ENCODE peak calls at places on chromosomes 2 and 18, in six cellular contexts. D, A, T, B, P and R are unnamed samples.

GRCh38 chr2:28601612-28602011 is 105.8 kb downstream of the PLB1 start:
- DNase-seq in D (no peak), A (no peak), T (no peak), B (no peak), P (no peak), R (peak)

GRCh38 chr2:241908686-241909420 is 39.3 kb downstream of the RTP5 start:
- DNase-seq in D (no peak), A (no peak), T (no peak), B (no peak), P (no peak), R (no peak)

GRCh38 chr2:191506515-191506914 is 171.4 kb upstream of the NABP1 start:
- DNase-seq in D (no peak), A (no peak), T (peak), B (no peak), P (no peak), R (no peak)

GRCh38 chr2:60882971-60883753 is 1.8 kb downstream of the REL start:
- DNase-seq in D (no peak), A (peak), T (no peak), B (peak), P (no peak), R (peak)

GRCh38 chr2:25279091-25279651 is 62.6 kb downstream of the DNMT3A start:
- DNase-seq in D (no peak), A (peak), T (no peak), B (peak), P (no peak), R (peak)

GRCh38 chr2:131031875-131032274 is 61.4 kb downstream of the FAM168B start:
- DNase-seq in D (no peak), A (no peak), T (no peak), B (no peak), P (no peak), R (no peak)

GRCh38 chr2:241373449-241373848 is 17.4 kb downstream of the FARP2 start:
- DNase-seq in D (no peak), A (no peak), T (no peak), B (no peak), P (no peak), R (no peak)

GRCh38 chr2:122233372-122233771 is 477.9 kb downstream of the TSN start:
- DNase-seq in D (no peak), A (no peak), T (no peak), B (no peak), P (no peak), R (no peak)

GRCh38 chr2:171880774-171881173 is 13.3 kb downstream of the SLC25A12 start:
- DNase-seq in D (no peak), A (no peak), T (no peak), B (no peak), P (no peak), R (no peak)

GRCh38 chr2:145012806-145013205 is 492.9 kb upstream of the ZEB2 start:
- DNase-seq in D (no peak), A (no peak), T (no peak), B (no peak), P (no peak), R (peak)

GRCh38 chr2:190846746-190847145 is 33.9 kb upstream of the GLS start:
- DNase-seq in D (peak), A (no peak), T (peak), B (peak), P (no peak), R (no peak)

GRCh38 chr2:71510196-71510807 is 56.9 kb downstream of the DYSF start:
- DNase-seq in D (peak), A (no peak), T (peak), B (peak), P (peak), R (peak)

GRCh38 chr18:75884728-75885127 is 457.2 kb upstream of the SMIM21 start:
- DNase-seq in D (no peak), A (no peak), T (no peak), B (no peak), P (no peak), R (peak)
- TF ChIP-seq POLR2A in D (no peak), A (no peak), T (no peak), B (no peak), P (no peak), R (no peak)

GRCh38 chr18:23276456-23276855 is 141.2 kb downstream of the CABLES1 start:
- DNase-seq in D (no peak), A (no peak), T (no peak), B (no peak), P (no peak), R (no peak)

GRCh38 chr18:23279931-23280330 is 144.6 kb downstream of the CABLES1 start:
- DNase-seq in D (no peak), A (no peak), T (no peak), B (peak), P (no peak), R (no peak)

GRCh38 chr18:23274638-23275482 is 139.6 kb downstream of the CABLES1 start:
- DNase-seq in D (no peak), A (no peak), T (no peak), B (no peak), P (no peak), R (no peak)

GRCh38 chr18:23280844-23281243 is 145.6 kb downstream of the CABLES1 start:
- DNase-seq in D (no peak), A (no peak), T (no peak), B (no peak), P (no peak), R (peak)

DNA sequence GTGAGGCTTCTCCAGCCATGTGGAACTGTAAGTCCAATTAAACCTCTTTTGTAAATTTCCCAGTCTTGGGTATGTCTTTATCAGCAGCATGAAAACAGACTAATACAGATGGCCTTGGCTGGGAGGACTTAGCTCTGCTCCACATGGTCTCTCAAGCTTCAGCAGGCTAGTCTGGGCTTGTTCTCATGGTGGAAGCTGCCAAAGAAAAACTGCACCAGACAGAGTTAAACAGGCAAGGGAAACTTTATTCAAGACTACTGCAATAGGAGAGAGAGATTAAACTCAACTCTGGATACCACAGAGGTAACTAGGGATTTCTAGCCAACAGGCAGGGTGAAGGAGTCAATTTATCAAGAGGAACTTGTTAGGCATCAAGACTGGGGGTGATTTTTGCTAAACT is 142.1 kb downstream of the CABLES1 start:
- DNase-seq in D (no peak), A (no peak), T (no peak), B (no peak), P (no peak), R (no peak)
- TF ChIP-seq MAX in D (no peak), A (no peak), T (no peak), B (no peak), P (no peak), R (no peak)

DNA sequence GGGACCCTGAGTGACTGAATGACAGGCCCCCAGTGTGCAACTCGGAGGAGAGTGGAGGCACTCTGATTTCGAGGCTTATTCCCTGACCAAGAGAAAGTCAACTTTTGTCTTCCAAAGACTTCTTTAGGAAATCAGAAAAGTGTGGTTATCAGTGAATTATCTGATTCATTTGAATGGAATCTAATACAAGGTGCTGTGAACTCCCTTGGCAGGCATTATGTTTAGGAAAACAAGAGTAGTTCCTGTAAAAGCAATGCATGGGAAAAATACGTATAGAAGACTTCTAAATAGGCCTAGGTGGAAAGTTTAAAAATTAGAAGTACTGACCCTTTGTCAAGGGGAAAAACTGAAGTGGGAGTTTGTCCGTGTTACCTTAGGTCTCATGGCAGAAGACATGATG is 269.4 kb downstream of the GBX2 start:
- DNase-seq in D (no peak), A (no peak), T (no peak), B (peak), P (no peak), R (no peak)
- TF ChIP-seq MYC in D (no peak), A (no peak), T (no peak), B (no peak), P (no peak), R (no peak)

DNA sequence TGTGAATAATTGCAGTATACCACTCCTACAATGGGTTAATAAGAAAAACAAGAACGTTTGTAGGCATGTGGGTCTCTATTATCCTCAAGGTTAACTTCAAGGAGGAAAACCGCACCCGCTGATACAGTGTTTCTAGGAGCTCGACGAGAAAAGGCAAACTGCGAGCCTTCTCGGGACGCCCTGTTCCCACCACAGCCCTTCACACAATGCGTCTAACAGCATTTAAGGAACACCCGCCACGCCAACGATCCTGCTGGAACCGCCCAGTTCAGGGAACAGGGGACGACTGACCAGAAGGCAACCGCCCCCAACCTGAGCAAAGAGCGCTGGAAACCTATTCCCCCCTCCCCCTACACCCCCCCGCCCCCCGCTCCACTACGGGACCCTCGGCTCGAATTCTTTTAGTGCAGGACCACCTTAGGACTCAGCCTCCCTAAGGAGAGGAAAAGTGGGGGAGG is 710 bp upstream of the TMSB10 start:
- DNase-seq in D (no peak), A (no peak), T (no peak), B (peak), P (peak), R (peak)
- TF ChIP-seq POLR2A in D (no peak), A (no peak), T (peak), B (no peak), P (peak), R (no peak)